ENCODE peak calls at places on chromosome 19, in four cellular contexts. Q, H, V and Y are unnamed samples.

GRCh38 chr19:21143846-21144245 is 2.0 kb downstream of the ZNF431 start:
- DNase-seq in Q (no peak), H (no peak), V (no peak), Y (no peak)

GRCh38 chr19:48398329-48399235 is 5.1 kb downstream of the GRIN2D start:
- DNase-seq in H (peak), Q (no peak), V (peak), Y (peak)

GRCh38 chr19:3115916-3116602 is 19.8 kb upstream of the GNA15 start:
- DNase-seq in Q (no peak), H (no peak), V (no peak), Y (peak)

GRCh38 chr19:40650749-40651305 is 39.6 kb downstream of the NUMBL start:
- DNase-seq in V (no peak), H (no peak), Q (no peak), Y (no peak)

GRCh38 chr19:11861301-11861700 is 12.8 kb downstream of the ZNF439 start:
- DNase-seq in Q (no peak), V (no peak), H (no peak), Y (no peak)

GRCh38 chr19:56748443-56748842 is 76.9 kb upstream of the ZNF835 start:
- DNase-seq in V (peak), H (peak), Q (no peak), Y (no peak)

GRCh38 chr19:11381535-11382369 is 2.4 kb downstream of the EPOR start:
- DNase-seq in V (no peak), Q (peak), H (peak), Y (no peak)

GRCh38 chr19:29268721-29269483 is 56.0 kb upstream of the UQCRFS1 start:
- DNase-seq in H (no peak), V (no peak), Q (no peak), Y (no peak)

GRCh38 chr19:51258165-51258564 is 7.3 kb downstream of the SIGLECL1 start:
- DNase-seq in Q (no peak), V (no peak), H (no peak), Y (no peak)

GRCh38 chr19:2604747-2605329 is 97.7 kb downstream of the GNG7 start:
- DNase-seq in H (no peak), V (no peak), Q (no peak), Y (no peak)

GRCh38 chr19:57317503-57317902 is 2.8 kb upstream of the ZNF543 start:
- DNase-seq in Q (no peak), H (peak), V (no peak), Y (no peak)

GRCh38 chr19:6423499-6424189 is 967 bp downstream of the KHSRP start:
- DNase-seq in H (peak), Q (no peak), V (peak), Y (no peak)

GRCh38 chr19:12790628-12791344 is 500 bp upstream of the JUNB start:
- DNase-seq in Q (no peak), V (no peak), H (no peak), Y (no peak)

GRCh38 chr19:6707011-6707657 is 13.3 kb downstream of the C3 start:
- DNase-seq in Q (no peak), V (no peak), H (no peak), Y (no peak)

GRCh38 chr19:52336117-52336811 is at the start of gene ZNF610:
- DNase-seq in Q (peak), H (peak), V (peak), Y (peak)

DNA sequence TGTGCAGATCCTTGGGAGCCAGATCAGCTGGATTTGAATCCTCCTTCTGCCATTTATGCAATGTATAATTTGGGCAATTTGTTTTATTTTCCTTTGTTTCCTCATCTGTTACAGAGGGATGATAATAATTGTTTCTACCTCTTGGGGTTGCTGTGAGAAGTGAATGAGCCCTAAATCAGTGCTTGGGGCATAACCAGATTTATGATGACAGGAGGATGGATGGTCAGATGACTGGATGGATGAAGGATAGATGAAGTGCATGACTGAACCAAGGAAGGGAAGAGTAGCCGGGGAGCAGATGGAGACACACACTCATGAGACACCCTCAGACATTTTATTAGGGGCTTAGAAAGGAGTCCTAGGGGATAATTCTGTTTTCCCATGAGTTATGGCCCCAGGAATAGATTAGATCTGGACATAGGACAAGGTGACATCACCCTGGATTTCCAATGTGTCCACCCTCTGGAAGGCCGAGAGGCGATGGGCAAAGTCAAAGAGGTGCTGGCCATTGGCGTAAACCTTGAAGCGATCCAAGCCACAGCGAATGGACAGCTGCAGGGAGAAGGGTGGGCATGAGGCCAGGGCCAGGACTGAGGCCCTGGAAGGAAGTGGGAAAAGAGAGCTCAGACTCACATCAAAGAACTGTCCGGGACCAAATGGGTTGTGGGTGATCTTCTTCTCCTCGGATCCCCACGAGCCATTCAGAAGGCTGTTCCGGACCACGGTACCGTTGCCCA is 11.2 kb downstream of the LGALS4 start:
- DNase-seq in V (no peak), Q (no peak), H (no peak), Y (no peak)
- TF ChIP-seq TCF12 in V (no peak), Q (no peak), H (no peak), Y (no peak)

GRCh38 chr19:843180-843835 is 2.5 kb downstream of the PRTN3 start:
- DNase-seq in H (peak), Q (no peak), V (no peak), Y (no peak)

GRCh38 chr19:848457-848921 is 3.6 kb upstream of the ELANE start:
- DNase-seq in H (no peak), V (no peak), Q (no peak), Y (no peak)

GRCh38 chr19:843836-844299 is 3.1 kb downstream of the PRTN3 start:
- DNase-seq in Q (no peak), V (no peak), H (no peak), Y (no peak)

GRCh38 chr19:844300-844971 is 3.6 kb downstream of the PRTN3 start:
- DNase-seq in H (no peak), V (no peak), Q (no peak), Y (no peak)

DNA sequence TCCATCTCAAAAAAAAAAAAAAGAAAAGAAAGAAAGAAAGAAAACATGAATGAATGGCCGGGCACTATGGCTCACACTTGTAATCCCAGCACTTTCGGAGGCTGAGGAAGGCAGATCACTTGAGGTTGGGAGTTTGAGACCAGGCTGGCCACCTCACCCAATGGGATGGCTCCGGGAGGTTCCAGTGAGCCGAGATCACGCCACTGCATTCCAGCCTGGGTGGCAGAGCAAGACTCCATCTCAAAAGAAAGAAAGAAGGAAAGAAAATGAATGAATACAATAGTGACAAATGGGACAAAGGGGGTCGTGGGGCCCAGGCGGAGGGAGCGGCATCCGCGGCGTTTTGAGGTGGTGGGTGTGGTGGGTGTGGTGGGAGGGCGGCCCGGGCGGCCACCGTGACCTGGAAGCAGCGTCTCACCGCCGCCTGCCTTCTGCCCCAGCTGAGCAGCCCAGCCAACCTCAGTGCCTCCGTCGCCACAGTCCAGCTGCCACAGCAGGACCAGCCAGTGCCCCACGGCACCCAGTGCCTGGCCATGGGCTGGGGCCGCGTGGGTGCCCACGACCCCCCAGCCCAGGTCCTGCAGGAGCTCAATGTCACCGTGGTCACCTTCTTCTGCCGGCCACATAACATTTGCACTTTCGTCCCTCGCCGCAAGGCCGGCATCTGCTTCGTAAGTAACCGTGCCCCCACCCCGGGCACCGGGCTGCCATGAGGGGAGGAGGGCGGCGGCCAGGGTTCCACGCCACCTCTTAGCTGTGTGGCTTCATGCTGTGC is 5.1 kb downstream of the PRTN3 start:
- DNase-seq in V (no peak), H (no peak), Q (no peak), Y (no peak)
- TF ChIP-seq TCF12 in V (no peak), H (no peak), Q (no peak), Y (no peak)

GRCh38 chr19:35162471-35163326 is 8.2 kb downstream of the FXYD5 start:
- DNase-seq in Q (no peak), V (no peak), H (no peak), Y (no peak)
- TF ChIP-seq TCF12 in Q (no peak), V (no peak), H (no peak), Y (no peak)

GRCh38 chr19:7870571-7871279 is 3.5 kb downstream of the PRR36 start:
- DNase-seq in V (peak), H (peak), Q (no peak), Y (peak)
- TF ChIP-seq TCF12 in V (no peak), H (no peak), Q (no peak), Y (no peak)

DNA sequence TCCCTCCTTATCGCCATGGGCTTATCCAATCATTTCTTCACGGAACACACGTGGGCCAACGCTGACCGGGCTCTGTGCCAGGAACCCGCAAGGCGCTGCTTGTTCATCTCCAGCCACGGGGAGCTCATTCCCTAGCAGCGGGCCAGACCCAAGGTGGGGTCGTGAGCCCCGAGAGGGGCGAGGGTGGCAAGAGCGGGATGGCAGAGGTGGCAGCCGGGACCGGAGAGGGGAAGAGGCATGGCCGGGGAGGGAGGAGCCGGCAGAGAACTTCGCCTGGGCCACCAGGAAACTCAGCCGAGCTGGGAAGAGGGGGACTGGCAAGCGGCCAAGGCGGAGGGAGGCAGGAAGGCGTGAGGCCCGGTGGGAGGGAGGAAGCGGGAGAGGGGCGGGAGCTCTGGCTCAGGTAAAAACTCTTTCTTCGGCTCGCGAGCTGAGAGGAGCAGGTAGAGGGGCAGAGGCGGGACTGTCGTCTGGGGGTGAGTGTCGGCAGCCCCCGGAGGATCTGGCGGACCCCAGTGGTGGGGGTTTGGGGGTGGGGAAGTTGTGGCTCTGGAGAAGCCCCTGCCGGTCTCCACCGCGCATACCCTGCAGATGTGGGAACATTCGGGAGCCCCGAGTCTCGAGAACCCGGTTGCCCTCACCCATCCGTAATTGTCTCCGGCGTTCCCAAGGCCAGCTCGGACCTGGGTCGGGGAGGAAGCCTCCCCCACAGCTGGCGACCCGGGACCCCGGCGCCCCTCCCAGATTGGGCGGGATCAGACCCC is at the start of gene B3GNT3:
- DNase-seq in Q (no peak), V (peak), H (no peak), Y (peak)
- TF ChIP-seq TCF12 in Q (no peak), V (no peak), H (no peak), Y (no peak)

GRCh38 chr19:8585894-8586750 is 8.9 kb upstream of the MYO1F start:
- DNase-seq in H (peak), Q (no peak), V (peak), Y (peak)
- TF ChIP-seq TCF12 in H (no peak), Q (no peak), V (no peak), Y (peak)

GRCh38 chr19:39595950-39596349 is 6.4 kb upstream of the LGALS13 start:
- DNase-seq in H (no peak), V (no peak), Q (no peak), Y (no peak)
- TF ChIP-seq TCF12 in H (no peak), V (no peak), Q (no peak), Y (no peak)

GRCh38 chr19:9847087-9847671 is 12.1 kb downstream of the PIN1 start:
- DNase-seq in Q (no peak), V (peak), H (peak), Y (peak)
- TF ChIP-seq TCF12 in Q (no peak), V (no peak), H (no peak), Y (no peak)

DNA sequence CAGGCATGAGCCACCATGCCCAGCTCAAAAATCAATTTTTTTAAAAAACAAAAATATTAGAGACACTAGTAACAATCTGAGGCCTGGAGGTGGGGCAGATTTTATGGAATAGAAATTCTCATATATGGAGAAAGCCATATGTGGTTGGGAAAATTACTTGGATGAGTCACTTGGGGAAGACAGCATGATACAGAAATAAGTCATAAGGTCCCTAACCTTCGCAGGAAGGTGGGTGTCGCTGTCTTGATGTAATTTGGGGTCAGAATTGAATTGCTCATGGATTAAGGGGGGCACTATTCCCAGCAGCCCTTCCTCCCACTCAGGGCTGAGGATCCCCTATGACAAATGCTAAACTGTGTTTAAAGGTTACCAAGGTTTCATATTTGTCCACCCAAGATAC is 4.9 kb downstream of the RDH8 start:
- DNase-seq in V (no peak), H (no peak), Q (no peak), Y (no peak)
- TF ChIP-seq TCF12 in V (no peak), H (no peak), Q (no peak), Y (no peak)

GRCh38 chr19:17779281-17779930 is 15.5 kb upstream of the B3GNT3 start:
- DNase-seq in V (no peak), H (peak), Q (no peak), Y (peak)
- TF ChIP-seq TCF12 in V (no peak), H (no peak), Q (no peak), Y (no peak)